ENCODE peak calls at places on chromosomes 7 and 10, in four cellular contexts. D, U, H and V are unnamed samples.

GRCh38 chr10:126458453-126458852 is 70.2 kb upstream of the ADAM12 start:
- DNase-seq in D (no peak), H (no peak), U (no peak), V (no peak)

GRCh38 chr10:97792058-97792721 is 20.4 kb upstream of the SFRP5 start:
- DNase-seq in U (peak), D (peak), H (peak), V (peak)

GRCh38 chr7:96178581-96178980 is 143.3 kb downstream of the SLC25A13 start:
- DNase-seq in D (no peak), U (no peak), H (no peak), V (no peak)

GRCh38 chr10:30447125-30447799 is 13.3 kb downstream of the MAP3K8 start:
- DNase-seq in D (no peak), H (no peak), U (no peak), V (no peak)

GRCh38 chr7:144391014-144391413 is 12.5 kb downstream of the NOBOX start:
- DNase-seq in U (no peak), H (no peak), D (no peak), V (no peak)

GRCh38 chr10:14487511-14487909 is 156.8 kb upstream of the FRMD4A start:
- DNase-seq in D (no peak), U (no peak), H (no peak), V (no peak)

GRCh38 chr10:102633282-102633681 is 11.0 kb upstream of the TRIM8 start:
- DNase-seq in D (no peak), U (no peak), H (no peak), V (no peak)

GRCh38 chr10:37576154-37576553 is 281.3 kb downstream of the ZNF248 start:
- DNase-seq in U (no peak), D (no peak), H (no peak), V (no peak)

GRCh38 chr7:51013861-51014511 is 231.3 kb upstream of the GRB10 start:
- DNase-seq in U (no peak), H (no peak), D (no peak), V (no peak)

GRCh38 chr10:15813415-15813814 is 46.9 kb downstream of the MINDY3 start:
- DNase-seq in U (no peak), H (no peak), D (no peak), V (no peak)

GRCh38 chr10:1069680-1070079 is 13.5 kb downstream of the WDR37 start:
- DNase-seq in H (no peak), U (no peak), D (no peak), V (no peak)

GRCh38 chr7:128403676-128404075 is 6.1 kb downstream of the IMPDH1 start:
- DNase-seq in H (no peak), U (no peak), D (no peak), V (no peak)

GRCh38 chr10:21069278-21069677 is 172.2 kb upstream of the NEBL start:
- DNase-seq in D (no peak), U (no peak), H (no peak), V (no peak)

GRCh38 chr10:62980697-62981495 is 152.2 kb upstream of the NRBF2 start:
- DNase-seq in D (no peak), U (no peak), H (no peak), V (no peak)

GRCh38 chr7:2312272-2312929 is 1.8 kb downstream of the SNX8 start:
- DNase-seq in U (no peak), H (no peak), D (no peak), V (no peak)

GRCh38 chr10:70499829-70500167 is 21.2 kb downstream of the PALD1 start:
- DNase-seq in D (no peak), U (no peak), H (no peak), V (no peak)

GRCh38 chr10:44952779-44953231 is 6.8 kb upstream of the RASSF4 start:
- DNase-seq in U (no peak), H (peak), D (no peak), V (no peak)

GRCh38 chr7:69845721-69846495 is 247.6 kb downstream of the AUTS2 start:
- DNase-seq in U (no peak), D (no peak), H (no peak), V (no peak)

GRCh38 chr7:42167914-42168236 is 69.1 kb downstream of the GLI3 start:
- DNase-seq in U (no peak), H (no peak), D (no peak), V (no peak)

GRCh38 chr7:42174391-42174848 is 62.6 kb downstream of the GLI3 start:
- DNase-seq in U (no peak), D (no peak), H (no peak), V (no peak)

GRCh38 chr7:42168512-42168911 is 68.5 kb downstream of the GLI3 start:
- DNase-seq in H (no peak), U (no peak), D (no peak), V (no peak)

GRCh38 chr7:42167206-42167913 is 69.6 kb downstream of the GLI3 start:
- DNase-seq in H (no peak), U (no peak), D (no peak), V (peak)

DNA sequence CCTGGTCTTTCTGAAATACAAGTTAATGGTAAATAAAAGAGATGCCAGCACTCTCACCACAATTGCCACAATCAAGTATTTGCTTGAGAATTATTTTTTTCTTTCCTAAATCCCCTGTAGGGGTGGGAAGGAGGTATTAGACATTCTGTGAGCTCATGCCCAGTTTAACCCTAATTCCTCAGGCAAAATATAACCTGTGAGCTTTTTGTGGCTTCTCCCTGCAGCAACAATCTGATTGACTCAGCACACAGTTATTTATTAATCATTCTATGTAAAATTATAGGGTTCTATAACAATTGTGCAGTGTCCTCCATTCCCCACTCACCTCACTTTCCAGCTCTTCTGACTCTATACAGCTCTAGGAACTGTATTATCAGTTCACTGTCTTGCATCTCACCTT is 66.3 kb downstream of the GLI3 start:
- DNase-seq in H (no peak), D (no peak), U (no peak), V (no peak)
- TF ChIP-seq ESRRA in H (no peak), D (no peak), U (no peak), V (no peak)

GRCh38 chr10:22481106-22481505 is 135.8 kb downstream of the SPAG6 start:
- DNase-seq in D (no peak), U (no peak), H (no peak), V (no peak)

GRCh38 chr10:22481687-22482539 is 136.6 kb downstream of the SPAG6 start:
- DNase-seq in H (no peak), D (no peak), U (no peak), V (no peak)

GRCh38 chr10:22479419-22479818 is 134.1 kb downstream of the SPAG6 start:
- DNase-seq in D (peak), H (no peak), U (no peak), V (no peak)

GRCh38 chr10:22486431-22486830 is 141.1 kb downstream of the SPAG6 start:
- DNase-seq in D (no peak), U (no peak), H (no peak), V (no peak)

GRCh38 chr10:22483132-22483531 is 137.8 kb downstream of the SPAG6 start:
- DNase-seq in D (no peak), H (no peak), U (no peak), V (no peak)
- TF ChIP-seq JUN in D (no peak), H (no peak), U (no peak), V (no peak)

GRCh38 chr7:11541330-11541729 is 290.7 kb downstream of the THSD7A start:
- DNase-seq in U (no peak), D (no peak), H (no peak), V (no peak)
- TF ChIP-seq ESRRA in U (no peak), D (no peak), H (no peak), V (no peak)

DNA sequence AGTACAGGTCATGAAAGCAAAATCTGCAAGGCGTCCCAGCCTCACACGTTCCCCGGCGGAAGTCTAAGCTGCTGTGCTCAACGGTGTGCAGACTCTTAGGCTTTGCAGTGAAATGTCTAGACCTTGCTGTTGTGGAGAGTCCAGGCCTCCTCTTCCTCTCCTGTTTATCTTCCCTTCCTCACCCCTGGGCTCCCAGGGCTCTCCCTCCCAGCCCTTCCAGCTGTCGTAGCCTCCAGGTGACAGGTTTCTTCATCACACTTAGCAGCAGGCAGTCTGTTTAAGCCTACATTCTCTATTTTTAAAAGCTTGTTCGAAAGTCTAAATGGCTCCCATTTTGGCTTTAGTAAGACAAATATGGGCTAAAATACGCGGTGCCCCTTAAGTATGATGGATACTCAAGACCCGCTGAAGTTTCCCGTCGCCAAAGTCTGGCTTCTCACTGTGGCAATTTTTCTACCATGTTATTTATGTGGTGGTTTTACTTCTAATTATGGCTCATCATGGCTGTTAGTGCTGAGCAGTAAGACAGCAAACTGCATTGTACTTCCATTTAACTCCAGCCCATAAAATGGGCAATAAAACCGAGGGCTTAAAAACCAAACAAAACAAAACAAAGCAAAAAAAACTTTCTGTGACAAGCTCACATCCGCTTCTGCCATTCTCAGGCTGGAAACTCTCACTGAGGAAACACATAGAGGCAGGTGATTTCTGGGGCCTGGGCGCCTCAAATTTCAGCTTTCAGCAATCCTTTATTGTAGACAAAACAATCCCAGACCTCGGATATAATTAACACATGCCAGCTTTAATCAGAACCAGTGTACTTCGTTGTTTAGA is 243.2 kb downstream of the SNX10 start:
- DNase-seq in D (no peak), H (no peak), U (no peak), V (no peak)
- TF ChIP-seq JUN in D (no peak), H (no peak), U (no peak), V (no peak)

DNA sequence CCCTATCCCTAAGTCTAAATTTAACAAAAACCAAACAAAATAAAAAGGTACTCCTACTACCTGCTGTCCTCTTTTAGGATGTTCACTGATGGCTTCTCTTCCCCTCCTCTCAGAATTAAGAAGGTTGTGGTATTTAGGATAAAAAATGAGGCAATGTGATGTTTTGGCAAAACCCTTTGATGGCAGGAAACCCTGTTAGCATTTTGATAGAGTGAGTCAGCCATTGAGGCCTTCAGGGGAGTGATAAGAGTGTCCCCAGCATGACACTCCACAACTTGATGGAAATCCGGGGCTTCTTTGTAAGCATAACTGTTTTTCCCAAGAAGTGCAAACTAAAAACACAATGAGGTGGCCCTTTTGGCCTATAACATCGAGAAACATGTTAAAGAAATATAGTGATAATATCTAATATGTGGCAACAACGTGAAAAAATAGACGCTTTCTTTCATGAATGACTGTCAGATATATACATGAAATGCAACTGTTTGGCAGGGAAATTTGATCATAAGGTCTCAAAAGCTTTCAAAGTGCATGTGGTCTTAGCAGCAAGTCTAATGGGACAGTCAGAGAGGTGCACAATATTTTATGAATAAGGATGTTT is 55.0 kb downstream of the PRTFDC1 start:
- DNase-seq in D (peak), H (peak), U (no peak), V (peak)
- TF ChIP-seq ESRRA in D (no peak), H (no peak), U (no peak), V (no peak)

GRCh38 chr10:24310104-24310503 is 101.2 kb downstream of the KIAA1217 start:
- DNase-seq in U (no peak), H (no peak), D (no peak), V (no peak)

GRCh38 chr10:24311888-24312287 is 103.0 kb downstream of the KIAA1217 start:
- DNase-seq in D (no peak), U (no peak), H (no peak), V (no peak)

GRCh38 chr10:24318517-24318916 is 109.6 kb downstream of the KIAA1217 start:
- DNase-seq in H (peak), D (no peak), U (no peak), V (no peak)

GRCh38 chr10:24315211-24315610 is 106.3 kb downstream of the KIAA1217 start:
- DNase-seq in D (no peak), H (no peak), U (no peak), V (no peak)

DNA sequence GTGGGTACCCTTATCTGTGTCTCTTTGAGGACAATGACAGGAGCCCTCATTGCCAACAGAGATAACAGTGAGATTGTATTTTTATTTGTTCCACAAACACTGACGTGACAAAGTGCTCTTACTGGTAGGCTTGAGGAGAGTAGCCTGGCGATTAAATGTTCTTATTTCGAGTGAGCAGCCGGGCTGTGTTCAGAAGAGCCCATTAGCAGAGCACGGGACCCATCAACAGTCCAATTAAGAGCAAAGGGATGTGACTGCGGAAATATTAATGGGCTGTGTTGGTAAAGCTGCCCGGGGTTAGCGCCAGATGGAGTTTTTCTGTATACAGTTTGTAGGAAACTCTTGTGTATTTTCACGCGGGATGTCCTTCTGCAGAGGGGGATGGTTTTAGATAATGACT is 104.3 kb downstream of the KIAA1217 start:
- DNase-seq in D (no peak), H (no peak), U (no peak), V (no peak)
- TF ChIP-seq JUN in D (no peak), H (no peak), U (no peak), V (no peak)

GRCh38 chr7:3712841-3713240 is 411.8 kb downstream of the SDK1 start:
- DNase-seq in D (no peak), H (no peak), U (no peak), V (no peak)
- TF ChIP-seq ESRRA in D (no peak), H (no peak), U (no peak), V (no peak)

GRCh38 chr10:61967298-61967697 is 65.8 kb downstream of the ARID5B start:
- DNase-seq in D (no peak), H (no peak), U (no peak), V (no peak)
- TF ChIP-seq JUN in D (no peak), H (no peak), U (no peak), V (no peak)